ENCODE peak calls at places on chromosome 2, in four cellular contexts. K is SK-N-SH, S is K562, U is WTC11. V is an unnamed sample.

GRCh38 chr2:226995625-226996041 is 159.8 kb downstream of the RHBDD1 start:
- DNase-seq in U (no peak), S (no peak), K (no peak), V (no peak)

GRCh38 chr2:121825003-121825950 is 69.8 kb downstream of the TSN start:
- DNase-seq in K (no peak), U (peak; percentile 19), S (no peak), V (no peak)

GRCh38 chr2:170218456-170218855 is 40.5 kb downstream of the MYO3B start:
- DNase-seq in S (no peak), K (no peak), U (no peak), V (no peak)

GRCh38 chr2:62747169-62747568 is 41.7 kb downstream of the EHBP1 start:
- DNase-seq in U (no peak), S (no peak), K (no peak), V (no peak)

GRCh38 chr2:1887915-1888314 is 143.6 kb upstream of the PXDN start:
- DNase-seq in K (no peak), U (no peak), S (peak; percentile 8), V (no peak)

GRCh38 chr2:68741238-68741637 is 6.6 kb downstream of the ARHGAP25 start:
- DNase-seq in U (no peak), S (no peak), K (no peak), V (no peak)

GRCh38 chr2:134335601-134336000 is 81.7 kb downstream of the MGAT5 start:
- DNase-seq in S (no peak), K (no peak), U (no peak), V (no peak)

GRCh38 chr2:116467243-116467642 is 1347.2 kb upstream of the DDX18 start:
- DNase-seq in S (no peak), U (no peak), K (no peak), V (no peak)

GRCh38 chr2:130245976-130246375 is 47.7 kb upstream of the TUBA3E start:
- DNase-seq in U (no peak), K (peak; percentile 50), S (no peak), V (no peak)

GRCh38 chr2:130251865-130252620 is 53.8 kb upstream of the TUBA3E start:
- DNase-seq in K (peak; percentile 20), S (no peak), U (no peak), V (no peak)

GRCh38 chr2:130246430-130246829 is 48.2 kb upstream of the TUBA3E start:
- DNase-seq in K (peak; percentile 66), U (no peak), S (no peak), V (no peak)

GRCh38 chr2:130252880-130253645 is 54.8 kb upstream of the TUBA3E start:
- DNase-seq in U (no peak), S (peak; percentile 30), K (peak; percentile 20), V (no peak)

GRCh38 chr2:130251520-130251864 is 53.3 kb upstream of the TUBA3E start:
- DNase-seq in U (no peak), S (no peak), K (peak; percentile 44), V (no peak)
- TF ChIP-seq TEAD4 in U (no peak), S (no peak), K (no peak), V (no peak)

GRCh38 chr2:159292157-159292556 is 5.7 kb upstream of the WDSUB1 start:
- DNase-seq in K (no peak), S (peak; percentile 85), U (no peak), V (no peak)
- TF ChIP-seq TEAD4 in K (no peak), S (no peak), U (no peak), V (no peak)

GRCh38 chr2:216650607-216651229 is 17.5 kb downstream of the IGFBP2 start:
- DNase-seq in U (no peak), S (no peak), K (no peak), V (no peak)
- TF ChIP-seq TEAD4 in U (no peak), S (no peak), K (no peak), V (no peak)

GRCh38 chr2:238091426-238092060 is 8.6 kb upstream of the ESPNL start:
- DNase-seq in S (no peak), U (no peak), K (no peak), V (peak; percentile 41)
- TF ChIP-seq TEAD4 in S (no peak), U (no peak), K (no peak), V (no peak)